ENCODE peak calls at places on chromosomes 6 and 20, in four cellular contexts. One of them, this sample, is unnamed.
A peak's percentile ranks its signal among the peaks of the same experiment; 100 is the strongest.

GRCh38 chr20:37305079-37305478 is 15.6 kb downstream of the MANBAL start:
- DNase-seq in spleen: no peak
- DNase-seq in endodermal cell: no peak
- DNase-seq in thoracic aorta: no peak
- DNase-seq in this sample: no peak

GRCh38 chr20:4519530-4519929 is 202.2 kb upstream of the PRND start:
- DNase-seq in spleen: no peak
- DNase-seq in endodermal cell: peak; percentile 91
- DNase-seq in thoracic aorta: no peak
- DNase-seq in this sample: no peak

GRCh38 chr20:57282691-57283361 is 16.4 kb upstream of the BMP7 start:
- DNase-seq in spleen: no peak
- DNase-seq in endodermal cell: no peak
- DNase-seq in thoracic aorta: no peak
- DNase-seq in this sample: no peak

GRCh38 chr6:154673919-154674318 is 59.3 kb upstream of the SCAF8 start:
- DNase-seq in spleen: no peak
- DNase-seq in endodermal cell: no peak
- DNase-seq in thoracic aorta: no peak
- DNase-seq in this sample: no peak

GRCh38 chr6:160430203-160430602 is 82.0 kb downstream of the SLC22A3 start:
- DNase-seq in spleen: no peak
- DNase-seq in endodermal cell: no peak
- DNase-seq in thoracic aorta: no peak
- DNase-seq in this sample: no peak

GRCh38 chr6:30207619-30208295 is 5.4 kb downstream of the TRIM26 start:
- DNase-seq in spleen: no peak
- DNase-seq in endodermal cell: no peak
- DNase-seq in thoracic aorta: no peak
- DNase-seq in this sample: no peak

GRCh38 chr6:135655055-135655454 is 157.5 kb upstream of the AHI1 start:
- DNase-seq in spleen: no peak
- DNase-seq in endodermal cell: no peak
- DNase-seq in thoracic aorta: no peak
- DNase-seq in this sample: no peak

GRCh38 chr6:41200901-41201783 is at the start of gene TREML2:
- DNase-seq in spleen: peak; percentile 92
- DNase-seq in endodermal cell: peak; percentile 49
- DNase-seq in thoracic aorta: no peak
- DNase-seq in this sample: peak; percentile 69

GRCh38 chr6:31767096-31767645 is 4.7 kb downstream of the SAPCD1 start:
- DNase-seq in spleen: peak; percentile 46
- DNase-seq in endodermal cell: no peak
- DNase-seq in thoracic aorta: no peak
- DNase-seq in this sample: no peak

GRCh38 chr20:14916360-14916759 is 578.9 kb upstream of the FLRT3 start:
- DNase-seq in spleen: no peak
- DNase-seq in endodermal cell: no peak
- DNase-seq in thoracic aorta: no peak
- DNase-seq in this sample: no peak

GRCh38 chr6:52389626-52390360 is 27.8 kb downstream of the PAQR8 start:
- DNase-seq in spleen: peak; percentile 86
- DNase-seq in endodermal cell: no peak
- DNase-seq in thoracic aorta: no peak
- DNase-seq in this sample: peak; percentile 75

GRCh38 chr6:17629824-17630510 is 29.9 kb downstream of the FAM8A1 start:
- DNase-seq in spleen: no peak
- DNase-seq in endodermal cell: no peak
- DNase-seq in thoracic aorta: no peak
- DNase-seq in this sample: no peak

GRCh38 chr6:104472245-104472644 is 387.5 kb downstream of the HACE1 start:
- DNase-seq in spleen: no peak
- DNase-seq in endodermal cell: no peak
- DNase-seq in thoracic aorta: no peak
- DNase-seq in this sample: no peak

GRCh38 chr6:135162678-135163439 is 18.2 kb upstream of the MYB start:
- DNase-seq in spleen: peak; percentile 83
- DNase-seq in endodermal cell: peak; percentile 94
- DNase-seq in thoracic aorta: no peak
- DNase-seq in this sample: peak; percentile 57

GRCh38 chr6:132820629-132821381 is 6.4 kb downstream of the RPS12 start:
- DNase-seq in spleen: no peak
- DNase-seq in endodermal cell: peak; percentile 67
- DNase-seq in thoracic aorta: no peak
- DNase-seq in this sample: no peak

GRCh38 chr20:46814366-46815232 is 80.0 kb upstream of the EYA2 start:
- DNase-seq in spleen: no peak
- DNase-seq in endodermal cell: peak; percentile 87
- DNase-seq in thoracic aorta: no peak
- DNase-seq in this sample: no peak

GRCh38 chr20:32149566-32150170 is 40.2 kb downstream of the TM9SF4 start:
- DNase-seq in spleen: peak; percentile 46
- DNase-seq in endodermal cell: no peak
- DNase-seq in thoracic aorta: no peak
- DNase-seq in this sample: no peak
- H3K36me3 ChIP-seq in spleen: peaks cover 100% of the 10 kb centered on the region
- H3K36me3 ChIP-seq in endodermal cell: peaks cover 84% of the 10 kb centered on the region
- H3K36me3 ChIP-seq in thoracic aorta: peaks cover 50% of the 10 kb centered on the region
- H3K36me3 ChIP-seq in this sample: peaks cover 41% of the 10 kb centered on the region

DNA sequence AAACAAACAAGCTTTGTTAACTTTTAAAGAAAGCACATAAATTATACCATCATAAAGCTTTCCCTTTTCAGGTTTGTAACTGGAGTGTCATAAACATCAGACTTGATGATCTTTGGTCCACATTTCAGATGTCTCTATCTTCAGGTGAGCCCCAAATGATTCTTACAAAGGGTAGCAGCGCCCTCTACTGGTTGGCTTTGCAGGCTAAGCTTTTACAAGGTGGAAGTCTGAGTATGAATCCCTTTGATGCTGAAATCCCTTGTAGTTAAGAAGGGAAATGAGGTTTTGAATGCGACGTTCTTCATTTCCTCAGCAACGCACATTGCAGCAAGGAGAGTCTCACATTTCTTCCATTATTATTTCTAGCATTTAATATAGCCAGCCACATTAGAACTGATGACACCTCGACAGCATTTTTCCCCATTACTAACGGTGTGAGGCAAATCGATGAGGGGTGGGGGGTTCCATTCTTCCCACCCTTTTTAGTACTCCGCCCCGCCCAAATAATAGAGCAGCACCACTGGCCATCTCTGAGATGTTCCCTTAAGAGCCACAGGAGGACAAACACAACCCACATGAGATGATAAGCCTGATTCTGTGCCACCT is 126.3 kb upstream of the NT5E start:
- DNase-seq in spleen: no peak
- DNase-seq in endodermal cell: peak; percentile 95
- DNase-seq in thoracic aorta: peak; percentile 25
- DNase-seq in this sample: peak; percentile 6
- TF ChIP-seq CTCF in spleen: peak; percentile 70
- TF ChIP-seq CTCF in endodermal cell: peak; percentile 96
- TF ChIP-seq CTCF in thoracic aorta: peak; percentile 68
- TF ChIP-seq CTCF in this sample: peak; percentile 92

DNA sequence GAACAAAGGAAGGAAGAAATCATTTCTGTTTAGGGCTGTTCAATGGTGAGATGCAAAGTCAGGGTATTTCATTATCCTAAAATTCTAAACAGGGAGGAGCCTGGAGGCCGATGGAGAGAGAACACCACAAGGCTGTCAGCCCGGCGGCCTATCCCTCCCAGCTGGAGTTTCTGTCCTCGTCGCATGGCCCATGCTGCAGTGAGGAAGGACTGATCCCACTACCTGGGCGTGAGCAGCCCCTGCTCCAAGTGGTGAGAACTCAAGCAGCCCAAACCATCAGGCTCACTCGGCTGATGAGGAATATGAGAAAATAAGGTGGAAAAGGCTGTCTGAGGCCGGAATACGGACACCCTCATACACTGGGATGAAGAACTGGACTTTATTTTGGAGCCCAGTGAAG is 30.8 kb downstream of the DIDO1 start:
- DNase-seq in spleen: no peak
- DNase-seq in endodermal cell: no peak
- DNase-seq in thoracic aorta: no peak
- DNase-seq in this sample: no peak
- H3K36me3 ChIP-seq in spleen: peaks cover 64% of the 10 kb centered on the region
- H3K36me3 ChIP-seq in endodermal cell: peaks cover 76% of the 10 kb centered on the region
- H3K36me3 ChIP-seq in thoracic aorta: peaks cover 54% of the 10 kb centered on the region
- H3K36me3 ChIP-seq in this sample: peaks cover 32% of the 10 kb centered on the region

GRCh38 chr20:48626226-48626937 is 201.4 kb downstream of the PREX1 start:
- DNase-seq in spleen: peak; percentile 69
- DNase-seq in endodermal cell: no peak
- DNase-seq in thoracic aorta: no peak
- DNase-seq in this sample: no peak

GRCh38 chr20:48624315-48625020 is 203.3 kb downstream of the PREX1 start:
- DNase-seq in spleen: peak; percentile 72
- DNase-seq in endodermal cell: no peak
- DNase-seq in thoracic aorta: no peak
- DNase-seq in this sample: no peak

GRCh38 chr20:48623906-48624265 is 203.9 kb downstream of the PREX1 start:
- DNase-seq in spleen: peak; percentile 2
- DNase-seq in endodermal cell: no peak
- DNase-seq in thoracic aorta: no peak
- DNase-seq in this sample: no peak

GRCh38 chr20:48626938-48627736 is 200.7 kb downstream of the PREX1 start:
- DNase-seq in spleen: peak; percentile 64
- DNase-seq in endodermal cell: no peak
- DNase-seq in thoracic aorta: no peak
- DNase-seq in this sample: no peak

GRCh38 chr20:48625136-48625900 is 202.5 kb downstream of the PREX1 start:
- DNase-seq in spleen: peak; percentile 72
- DNase-seq in endodermal cell: no peak
- DNase-seq in thoracic aorta: no peak
- DNase-seq in this sample: no peak
- TF ChIP-seq CTCF in spleen: no peak
- TF ChIP-seq CTCF in endodermal cell: no peak
- TF ChIP-seq CTCF in thoracic aorta: no peak
- TF ChIP-seq CTCF in this sample: no peak

GRCh38 chr20:62959101-62959971 is 6.8 kb downstream of the SLC17A9 start:
- DNase-seq in spleen: peak; percentile 76
- DNase-seq in endodermal cell: no peak
- DNase-seq in thoracic aorta: no peak
- DNase-seq in this sample: no peak
- H3K36me3 ChIP-seq in spleen: peaks cover 77% of the 10 kb centered on the region
- H3K36me3 ChIP-seq in endodermal cell: no peaks in the 10 kb centered on the region
- H3K36me3 ChIP-seq in thoracic aorta: no peaks in the 10 kb centered on the region
- H3K36me3 ChIP-seq in this sample: peaks cover 42% of the 10 kb centered on the region

GRCh38 chr20:51966296-51966971 is 164.1 kb upstream of the SALL4 start:
- DNase-seq in spleen: no peak
- DNase-seq in endodermal cell: peak; percentile 91
- DNase-seq in thoracic aorta: no peak
- DNase-seq in this sample: peak; percentile 9
- TF ChIP-seq CTCF in spleen: peak; percentile 50
- TF ChIP-seq CTCF in endodermal cell: peak; percentile 84
- TF ChIP-seq CTCF in thoracic aorta: peak; percentile 41
- TF ChIP-seq CTCF in this sample: peak; percentile 67